ENCODE peak calls at places on chromosomes 5 and 9, in six cellular contexts. One of them, this sample, is unnamed.

GRCh38 chr5:43425965-43426364 is 13.8 kb upstream of the CCL28 start:
- DNase-seq in AG09309: peak; percentile 17
- DNase-seq in thoracic aorta: no peak
- DNase-seq in AG04450: peak; percentile 27
- DNase-seq in GM23248: peak; percentile 84
- DNase-seq in psoas muscle: no peak
- DNase-seq in this sample: no peak

GRCh38 chr5:50874985-50875330 is 208.5 kb downstream of the PARP8 start:
- DNase-seq in psoas muscle: no peak
- DNase-seq in AG04450: no peak
- DNase-seq in thoracic aorta: no peak
- DNase-seq in AG09309: no peak
- DNase-seq in GM23248: no peak
- DNase-seq in this sample: no peak

GRCh38 chr5:154199671-154200220 is 9.2 kb downstream of the GALNT10 start:
- DNase-seq in AG04450: no peak
- DNase-seq in thoracic aorta: no peak
- DNase-seq in psoas muscle: no peak
- DNase-seq in GM23248: no peak
- DNase-seq in AG09309: no peak
- DNase-seq in this sample: no peak

GRCh38 chr9:115591584-115591984 is 473.6 kb upstream of the TNC start:
- DNase-seq in AG09309: peak; percentile 100
- DNase-seq in thoracic aorta: peak; percentile 67
- DNase-seq in psoas muscle: peak; percentile 60
- DNase-seq in GM23248: peak; percentile 99
- DNase-seq in AG04450: peak; percentile 99
- DNase-seq in this sample: no peak

GRCh38 chr9:69149321-69149807 is 24.7 kb upstream of the TJP2 start:
- DNase-seq in psoas muscle: no peak
- DNase-seq in thoracic aorta: no peak
- DNase-seq in GM23248: peak; percentile 80
- DNase-seq in AG04450: peak; percentile 65
- DNase-seq in AG09309: no peak
- DNase-seq in this sample: no peak

GRCh38 chr9:124022201-124023121 is 10.9 kb downstream of the LHX2 start:
- DNase-seq in psoas muscle: no peak
- DNase-seq in AG09309: no peak
- DNase-seq in GM23248: no peak
- DNase-seq in thoracic aorta: no peak
- DNase-seq in AG04450: no peak
- DNase-seq in this sample: peak; percentile 67

GRCh38 chr5:166595274-166595951 is 1696.0 kb upstream of the WWC1 start:
- DNase-seq in AG04450: no peak
- DNase-seq in AG09309: no peak
- DNase-seq in GM23248: no peak
- DNase-seq in thoracic aorta: no peak
- DNase-seq in psoas muscle: no peak
- DNase-seq in this sample: no peak

GRCh38 chr5:153960269-153961215 is 78.2 kb downstream of the FAM114A2 start:
- DNase-seq in AG04450: no peak
- DNase-seq in thoracic aorta: no peak
- DNase-seq in psoas muscle: no peak
- DNase-seq in AG09309: no peak
- DNase-seq in GM23248: peak; percentile 24
- DNase-seq in this sample: peak; percentile 21

GRCh38 chr5:175617447-175617846 is 40.4 kb upstream of the HRH2 start:
- DNase-seq in thoracic aorta: no peak
- DNase-seq in AG09309: no peak
- DNase-seq in AG04450: no peak
- DNase-seq in GM23248: no peak
- DNase-seq in psoas muscle: no peak
- DNase-seq in this sample: no peak

GRCh38 chr9:123149067-123149466 is 115.6 kb downstream of the GPR21 start:
- DNase-seq in AG09309: no peak
- DNase-seq in AG04450: no peak
- DNase-seq in psoas muscle: no peak
- DNase-seq in GM23248: no peak
- DNase-seq in thoracic aorta: no peak
- DNase-seq in this sample: no peak

GRCh38 chr5:180128671-180129261 is 57.2 kb upstream of the RNF130 start:
- DNase-seq in thoracic aorta: no peak
- DNase-seq in AG04450: no peak
- DNase-seq in AG09309: no peak
- DNase-seq in psoas muscle: no peak
- DNase-seq in GM23248: no peak
- DNase-seq in this sample: no peak

GRCh38 chr5:122077451-122078115 is 476 bp downstream of the LOX start:
- DNase-seq in GM23248: peak; percentile 77
- DNase-seq in psoas muscle: peak; percentile 20
- DNase-seq in AG09309: no peak
- DNase-seq in AG04450: no peak
- DNase-seq in thoracic aorta: no peak
- DNase-seq in this sample: no peak

GRCh38 chr5:26193626-26194025 is 844.8 kb downstream of the CDH9 start:
- DNase-seq in thoracic aorta: no peak
- DNase-seq in GM23248: no peak
- DNase-seq in AG04450: no peak
- DNase-seq in psoas muscle: no peak
- DNase-seq in AG09309: no peak
- DNase-seq in this sample: no peak

GRCh38 chr9:31103836-31104235 is 1280.6 kb upstream of the ACO1 start:
- DNase-seq in AG04450: no peak
- DNase-seq in GM23248: no peak
- DNase-seq in psoas muscle: no peak
- DNase-seq in thoracic aorta: no peak
- DNase-seq in AG09309: no peak
- DNase-seq in this sample: no peak

GRCh38 chr9:34190996-34191892 is 12.4 kb downstream of the UBAP1 start:
- DNase-seq in GM23248: peak; percentile 51
- DNase-seq in thoracic aorta: no peak
- DNase-seq in AG09309: no peak
- DNase-seq in AG04450: no peak
- DNase-seq in psoas muscle: no peak
- DNase-seq in this sample: no peak

DNA sequence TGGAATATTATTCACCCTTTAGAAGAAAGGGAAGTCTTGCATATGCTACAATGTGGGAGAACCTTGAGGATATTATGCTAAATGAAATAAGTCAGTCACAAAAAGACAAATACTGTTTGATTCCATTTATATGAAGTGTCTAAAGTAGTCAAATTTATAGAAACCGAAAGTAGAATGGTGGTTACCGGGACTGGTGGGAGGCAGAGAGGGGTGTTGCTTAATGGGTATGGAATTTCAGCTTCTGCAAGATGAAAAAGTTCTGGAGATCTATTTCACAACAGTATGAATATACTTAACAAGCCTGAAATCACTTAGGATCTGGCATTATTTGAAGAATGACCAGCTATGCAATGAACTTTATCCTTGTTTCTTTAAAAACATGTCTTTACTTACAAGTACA is 14.6 kb upstream of the FREM1 start:
- DNase-seq in AG09309: peak; percentile 41
- DNase-seq in psoas muscle: no peak
- DNase-seq in GM23248: peak; percentile 85
- DNase-seq in thoracic aorta: no peak
- DNase-seq in AG04450: no peak
- DNase-seq in this sample: no peak
- H3K4me3 ChIP-seq in AG09309: no peak overlapping the region
- H3K4me3 ChIP-seq in psoas muscle: peak overlapping the region; percentile 28
- H3K4me3 ChIP-seq in GM23248: peak overlapping the region; percentile 73
- H3K4me3 ChIP-seq in thoracic aorta: peak overlapping the region; percentile 56
- H3K4me3 ChIP-seq in AG04450: no peak overlapping the region
- H3K4me3 ChIP-seq in this sample: peak overlapping the region; percentile 15

GRCh38 chr5:35855221-35855620 is 1.5 kb upstream of the IL7R start:
- DNase-seq in thoracic aorta: no peak
- DNase-seq in GM23248: no peak
- DNase-seq in AG09309: no peak
- DNase-seq in psoas muscle: no peak
- DNase-seq in AG04450: no peak
- DNase-seq in this sample: no peak

GRCh38 chr5:35857606-35858205 is 1.0 kb downstream of the IL7R start:
- DNase-seq in AG09309: peak; percentile 75
- DNase-seq in thoracic aorta: no peak
- DNase-seq in psoas muscle: no peak
- DNase-seq in GM23248: peak; percentile 89
- DNase-seq in AG04450: peak; percentile 26
- DNase-seq in this sample: no peak

GRCh38 chr5:35854248-35854647 is 2.4 kb upstream of the IL7R start:
- DNase-seq in AG04450: no peak
- DNase-seq in thoracic aorta: no peak
- DNase-seq in GM23248: no peak
- DNase-seq in psoas muscle: no peak
- DNase-seq in AG09309: no peak
- DNase-seq in this sample: no peak

GRCh38 chr5:35857004-35857345 is 284 bp downstream of the IL7R start:
- DNase-seq in AG09309: no peak
- DNase-seq in thoracic aorta: no peak
- DNase-seq in AG04450: no peak
- DNase-seq in GM23248: peak; percentile 46
- DNase-seq in psoas muscle: no peak
- DNase-seq in this sample: no peak

GRCh38 chr5:35856186-35857003 is at the start of gene IL7R:
- DNase-seq in psoas muscle: no peak
- DNase-seq in AG09309: no peak
- DNase-seq in AG04450: peak; percentile 15
- DNase-seq in GM23248: peak; percentile 39
- DNase-seq in thoracic aorta: no peak
- DNase-seq in this sample: no peak
- H3K4me3 ChIP-seq in psoas muscle: no peak within 1 kb of the TSS
- H3K4me3 ChIP-seq in AG09309: peak within 1 kb of the TSS; percentile 33
- H3K4me3 ChIP-seq in AG04450: peak within 1 kb of the TSS; percentile 38
- H3K4me3 ChIP-seq in GM23248: peak within 1 kb of the TSS; percentile 55
- H3K4me3 ChIP-seq in thoracic aorta: peak within 1 kb of the TSS; percentile 25
- H3K4me3 ChIP-seq in this sample: peak within 1 kb of the TSS; percentile 39

GRCh38 chr9:21804336-21804735 is 1.9 kb downstream of the MTAP start:
- DNase-seq in GM23248: no peak
- DNase-seq in AG09309: no peak
- DNase-seq in thoracic aorta: no peak
- DNase-seq in psoas muscle: no peak
- DNase-seq in AG04450: no peak
- DNase-seq in this sample: no peak
- H3K4me3 ChIP-seq in GM23248: peak overlapping the region; percentile 89
- H3K4me3 ChIP-seq in AG09309: no peak overlapping the region
- H3K4me3 ChIP-seq in thoracic aorta: no peak overlapping the region
- H3K4me3 ChIP-seq in psoas muscle: no peak overlapping the region
- H3K4me3 ChIP-seq in AG04450: peak overlapping the region; percentile 86
- H3K4me3 ChIP-seq in this sample: peak overlapping the region; percentile 86

DNA sequence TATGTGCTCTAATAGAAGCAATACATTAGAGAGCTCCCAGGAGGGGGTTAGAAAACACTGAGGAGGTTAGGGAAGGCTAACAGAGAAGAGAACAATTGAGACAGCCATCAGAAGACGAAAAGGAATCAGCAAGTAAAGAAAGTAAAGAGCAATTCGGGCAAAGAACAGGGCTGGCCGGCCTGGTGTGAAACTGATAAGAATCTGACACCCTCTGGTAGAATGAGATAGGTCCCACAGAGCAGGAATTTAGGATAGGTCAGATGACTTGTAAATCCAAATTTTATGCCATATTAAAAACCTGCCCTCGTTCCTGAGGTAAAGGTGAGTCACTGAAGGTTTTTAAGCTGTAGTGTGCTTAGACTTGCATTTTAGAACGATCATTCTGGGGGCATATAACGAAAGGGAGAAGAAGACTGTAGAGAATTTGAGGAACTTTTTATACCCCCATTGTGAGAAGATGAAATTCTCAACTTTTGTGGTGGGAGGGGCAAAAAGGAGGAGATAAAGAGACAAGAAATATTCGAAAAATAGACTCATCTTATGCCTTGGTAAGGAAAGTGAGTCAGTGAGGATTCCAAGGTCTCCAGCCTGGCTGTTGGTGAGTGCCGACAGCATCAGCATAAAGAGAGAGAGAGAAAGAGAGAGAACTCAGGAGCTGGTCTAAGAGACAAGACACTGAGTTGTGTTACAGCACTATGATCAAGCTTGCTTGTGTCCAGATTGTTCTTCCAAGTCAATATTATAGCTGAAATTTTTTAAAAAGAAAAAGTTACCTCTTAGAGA is 51.3 kb downstream of the TMEM167A start:
- DNase-seq in psoas muscle: no peak
- DNase-seq in AG09309: no peak
- DNase-seq in AG04450: no peak
- DNase-seq in thoracic aorta: no peak
- DNase-seq in GM23248: no peak
- DNase-seq in this sample: no peak
- H3K4me3 ChIP-seq in psoas muscle: no peak overlapping the region
- H3K4me3 ChIP-seq in AG09309: no peak overlapping the region
- H3K4me3 ChIP-seq in AG04450: no peak overlapping the region
- H3K4me3 ChIP-seq in thoracic aorta: no peak overlapping the region
- H3K4me3 ChIP-seq in GM23248: no peak overlapping the region
- H3K4me3 ChIP-seq in this sample: no peak overlapping the region

GRCh38 chr5:17951392-17952169 is 317.3 kb downstream of the TAF11L14 start:
- DNase-seq in AG09309: no peak
- DNase-seq in AG04450: no peak
- DNase-seq in psoas muscle: no peak
- DNase-seq in GM23248: no peak
- DNase-seq in thoracic aorta: no peak
- DNase-seq in this sample: no peak
- H3K4me3 ChIP-seq in AG09309: no peak overlapping the region
- H3K4me3 ChIP-seq in AG04450: no peak overlapping the region
- H3K4me3 ChIP-seq in psoas muscle: no peak overlapping the region
- H3K4me3 ChIP-seq in GM23248: no peak overlapping the region
- H3K4me3 ChIP-seq in thoracic aorta: no peak overlapping the region
- H3K4me3 ChIP-seq in this sample: no peak overlapping the region

DNA sequence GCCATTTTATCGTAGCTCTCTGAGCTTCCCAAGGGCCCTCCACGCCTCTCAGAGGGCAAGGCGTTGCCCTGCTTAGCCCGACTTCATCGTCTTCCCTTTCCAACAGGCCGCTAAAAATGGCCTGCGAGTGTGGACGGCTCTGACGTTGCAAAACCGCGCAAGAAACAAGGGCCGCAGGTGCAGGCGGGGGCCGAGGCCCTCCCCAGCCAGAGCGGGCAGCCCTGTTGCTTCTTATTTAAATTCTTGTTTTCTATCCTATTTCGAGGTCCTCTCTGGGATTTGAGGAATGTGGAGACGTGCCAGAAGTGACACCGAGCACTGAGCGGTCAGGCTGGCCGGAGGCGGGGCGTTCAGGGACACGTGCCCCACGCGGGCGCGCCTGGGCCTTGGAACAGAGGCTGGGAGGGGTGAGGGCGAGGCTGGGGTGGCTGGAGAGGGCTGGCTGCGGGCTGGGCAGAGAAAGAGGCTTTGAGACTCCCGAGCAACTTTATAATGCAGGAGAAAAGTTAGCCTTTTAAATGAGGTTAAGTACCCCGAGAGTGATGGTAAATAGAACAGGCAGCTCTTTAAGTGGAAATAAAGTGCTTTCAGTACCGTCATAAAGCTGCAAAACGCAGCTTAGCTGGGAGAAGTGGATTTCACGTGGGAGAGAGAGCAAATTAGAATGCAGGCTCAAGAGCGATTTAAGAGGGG is 243.6 kb downstream of the AUH start:
- DNase-seq in GM23248: peak; percentile 62
- DNase-seq in psoas muscle: peak; percentile 89
- DNase-seq in thoracic aorta: peak; percentile 57
- DNase-seq in AG09309: no peak
- DNase-seq in AG04450: no peak
- DNase-seq in this sample: peak; percentile 96
- H3K4me3 ChIP-seq in GM23248: peak overlapping the region; percentile 35
- H3K4me3 ChIP-seq in psoas muscle: peak overlapping the region; percentile 62
- H3K4me3 ChIP-seq in thoracic aorta: peak overlapping the region; percentile 64
- H3K4me3 ChIP-seq in AG09309: no peak overlapping the region
- H3K4me3 ChIP-seq in AG04450: peak overlapping the region; percentile 15
- H3K4me3 ChIP-seq in this sample: no peak overlapping the region

GRCh38 chr9:106277931-106278330 is 583.6 kb downstream of the TMEM38B start:
- DNase-seq in AG04450: no peak
- DNase-seq in psoas muscle: no peak
- DNase-seq in thoracic aorta: no peak
- DNase-seq in GM23248: no peak
- DNase-seq in AG09309: no peak
- DNase-seq in this sample: no peak
- H3K4me3 ChIP-seq in AG04450: no peak overlapping the region
- H3K4me3 ChIP-seq in psoas muscle: no peak overlapping the region
- H3K4me3 ChIP-seq in thoracic aorta: no peak overlapping the region
- H3K4me3 ChIP-seq in GM23248: no peak overlapping the region
- H3K4me3 ChIP-seq in AG09309: no peak overlapping the region
- H3K4me3 ChIP-seq in this sample: no peak overlapping the region